ENCODE peak calls at places on chromosome 17, in four cellular contexts. B is activated CD4-positive, CD25-positive, alpha-beta regulatory T cell; W is H7; Q is posterior vena cava. P is an unnamed sample.

GRCh38 chr17:55089955-55090573 is 121.5 kb downstream of the STXBP4 start:
- DNase-seq in Q (no peak), B (no peak), W (no peak), P (no peak)

GRCh38 chr17:67068999-67069398 is 24.6 kb downstream of the CACNG1 start:
- DNase-seq in B (no peak), W (no peak), Q (no peak), P (no peak)

GRCh38 chr17:53353919-53354351 is 468.8 kb upstream of the KIF2B start:
- DNase-seq in B (no peak), W (peak; percentile 3), Q (no peak), P (no peak)

GRCh38 chr17:20156196-20157077 is 147.3 kb downstream of the SPECC1 start:
- DNase-seq in W (peak; percentile 92), B (peak; percentile 21), Q (peak; percentile 82), P (no peak)

GRCh38 chr17:81453049-81453448 is 57.8 kb downstream of the BAHCC1 start:
- DNase-seq in W (no peak), Q (no peak), B (no peak), P (no peak)

GRCh38 chr17:50100480-50100883 is 5.3 kb downstream of the PDK2 start:
- DNase-seq in B (no peak), W (no peak), Q (no peak), P (no peak)

GRCh38 chr17:1779571-1780074 is 17.8 kb downstream of the SERPINF1 start:
- DNase-seq in W (no peak), B (no peak), Q (peak; percentile 95), P (peak; percentile 90)

GRCh38 chr17:9427460-9428315 is 147.9 kb downstream of the STX8 start:
- DNase-seq in Q (no peak), B (no peak), W (no peak), P (no peak)

GRCh38 chr17:77116371-77116860 is 24.4 kb upstream of the SEC14L1 start:
- DNase-seq in Q (no peak), W (no peak), B (no peak), P (no peak)

GRCh38 chr17:63649813-63650212 is 27.6 kb downstream of the MAP3K3 start:
- DNase-seq in B (no peak), W (no peak), Q (no peak), P (no peak)

GRCh38 chr17:83097831-83098230 is 18.4 kb downstream of the METRNL start:
- DNase-seq in B (no peak), W (peak; percentile 67), Q (no peak), P (no peak)

GRCh38 chr17:10217916-10218315 is 19.5 kb upstream of the GAS7 start:
- DNase-seq in Q (no peak), B (no peak), W (no peak), P (no peak)

GRCh38 chr17:40433551-40434384 is 9.5 kb upstream of the IGFBP4 start:
- DNase-seq in B (no peak), Q (no peak), W (peak; percentile 75), P (no peak)

P was measured in GM04504.